ENCODE peak calls at places on chromosomes 1 and 21, in five cellular contexts. R, Y, L, M and U are unnamed samples.

GRCh38 chr1:81144240-81144639 is 656.5 kb upstream of the ADGRL2 start:
- DNase-seq in L (no peak), M (no peak), Y (no peak), R (no peak), U (no peak)

GRCh38 chr1:21779613-21780521 is 3.1 kb downstream of the USP48 start:
- DNase-seq in R (no peak), M (no peak), L (no peak), Y (no peak), U (no peak)

GRCh38 chr1:9328201-9328600 is 35.5 kb downstream of the SPSB1 start:
- DNase-seq in Y (no peak), R (no peak), M (no peak), L (no peak), U (no peak)

GRCh38 chr1:236465959-236466303 is 57.9 kb upstream of the LGALS8 start:
- DNase-seq in R (no peak), Y (no peak), M (no peak), L (no peak), U (no peak)

GRCh38 chr1:180521474-180522203 is 19.3 kb upstream of the ACBD6 start:
- DNase-seq in L (peak), R (no peak), M (no peak), Y (no peak), U (no peak)

GRCh38 chr1:88457197-88457596 is 226.9 kb upstream of the PKN2 start:
- DNase-seq in M (no peak), Y (no peak), R (no peak), L (no peak), U (no peak)

GRCh38 chr1:75258351-75258750 is 124.2 kb downstream of the LHX8 start:
- DNase-seq in M (no peak), R (no peak), Y (no peak), L (no peak), U (no peak)

GRCh38 chr1:215704089-215704860 is 137.2 kb downstream of the KCTD3 start:
- DNase-seq in L (peak), R (no peak), Y (peak), M (no peak), U (no peak)

GRCh38 chr1:115710859-115711624 is 57.5 kb downstream of the CASQ2 start:
- DNase-seq in M (no peak), L (no peak), R (no peak), Y (no peak), U (no peak)

GRCh38 chr21:35565204-35565611 is 495.1 kb downstream of the SETD4 start:
- DNase-seq in L (peak), R (no peak), M (no peak), Y (peak), U (no peak)

GRCh38 chr21:35372201-35372600 is 323.1 kb upstream of the RUNX1 start:
- DNase-seq in L (no peak), M (no peak), Y (no peak), R (no peak), U (no peak)

GRCh38 chr1:47758341-47759237 is 238.6 kb downstream of the TRABD2B start:
- DNase-seq in Y (peak), L (no peak), M (no peak), R (no peak), U (no peak)

GRCh38 chr1:38528600-38528999 is 331.0 kb downstream of the RRAGC start:
- DNase-seq in M (no peak), Y (no peak), R (no peak), L (no peak), U (no peak)

GRCh38 chr1:111747282-111747734 is 8.1 kb upstream of the INKA2 start:
- DNase-seq in L (peak), M (no peak), Y (peak), R (no peak), U (peak)

GRCh38 chr1:193185861-193186714 is at the start of gene B3GALT2:
- DNase-seq in Y (peak), M (peak), L (no peak), R (no peak), U (no peak)

GRCh38 chr1:55071477-55071876 is 32.1 kb downstream of the PCSK9 start:
- DNase-seq in M (no peak), L (peak), Y (peak), R (no peak), U (peak)

GRCh38 chr1:181704556-181704955 is 221.2 kb downstream of the CACNA1E start:
- DNase-seq in Y (no peak), L (no peak), R (no peak), M (no peak), U (no peak)

GRCh38 chr1:37753473-37754321 is 11.2 kb downstream of the EPHA10 start:
- DNase-seq in Y (no peak), M (no peak), R (no peak), L (no peak), U (no peak)

GRCh38 chr1:191709215-191709614 is 449.0 kb upstream of the RGS18 start:
- DNase-seq in L (no peak), M (no peak), Y (no peak), R (no peak), U (no peak)

GRCh38 chr21:43864806-43865470 is at the start of gene AGPAT3:
- DNase-seq in R (no peak), L (no peak), Y (no peak), M (no peak), U (no peak)

GRCh38 chr1:24085007-24085406 is 26.9 kb downstream of the MYOM3 start:
- DNase-seq in Y (no peak), M (no peak), R (no peak), L (no peak), U (no peak)

GRCh38 chr1:25676488-25676887 is 59.9 kb downstream of the MAN1C1 start:
- DNase-seq in L (no peak), R (no peak), M (no peak), Y (no peak), U (no peak)

GRCh38 chr1:96487404-96487803 is 234.2 kb upstream of the PTBP2 start:
- DNase-seq in M (no peak), R (no peak), L (peak), Y (peak), U (no peak)

GRCh38 chr21:24290151-24290833 is 1317.0 kb downstream of the MRPL39 start:
- DNase-seq in Y (no peak), L (no peak), R (no peak), M (no peak), U (no peak)

GRCh38 chr1:222266223-222267215 is 281.4 kb downstream of the HHIPL2 start:
- DNase-seq in L (no peak), M (no peak), R (no peak), Y (no peak), U (no peak)

GRCh38 chr1:207455183-207455754 is 1.1 kb downstream of the CR2 start:
- DNase-seq in R (no peak), M (no peak), Y (no peak), L (no peak), U (no peak)

GRCh38 chr1:66944330-66945274 is 19.8 kb downstream of the MIER1 start:
- DNase-seq in Y (peak), R (peak), L (peak), M (no peak), U (peak)

GRCh38 chr1:147336290-147336689 is 93.8 kb downstream of the CHD1L start:
- DNase-seq in L (no peak), M (no peak), R (no peak), Y (no peak), U (no peak)

GRCh38 chr1:150272379-150272840 is at the start of gene C1orf54:
- DNase-seq in M (no peak), L (no peak), Y (peak), R (no peak), U (peak)

GRCh38 chr1:5577255-5578040 is 414.8 kb downstream of the NPHP4 start:
- DNase-seq in L (no peak), R (no peak), Y (no peak), M (no peak), U (no peak)

GRCh38 chr1:9787702-9788101 is 36.1 kb downstream of the CLSTN1 start:
- DNase-seq in M (no peak), L (no peak), R (no peak), Y (no peak), U (no peak)

GRCh38 chr1:195618287-195618686 is 990.0 kb downstream of the KCNT2 start:
- DNase-seq in M (no peak), Y (no peak), L (no peak), R (no peak), U (no peak)

GRCh38 chr1:20423169-20423795 is 62.7 kb downstream of the CAMK2N1 start:
- DNase-seq in R (no peak), Y (no peak), M (no peak), L (no peak), U (no peak)

GRCh38 chr1:15011160-15011559 is 142.4 kb upstream of the TMEM51 start:
- DNase-seq in Y (no peak), M (no peak), L (no peak), R (no peak), U (no peak)

GRCh38 chr1:203754455-203754864 is 10.5 kb upstream of the LAX1 start:
- DNase-seq in R (no peak), M (no peak), L (no peak), Y (no peak), U (no peak)

GRCh38 chr21:45281411-45282282 is 6.0 kb downstream of the POFUT2 start:
- DNase-seq in M (no peak), Y (no peak), R (no peak), L (no peak), U (no peak)

GRCh38 chr1:21174230-21174629 is 2.5 kb downstream of the EIF4G3 start:
- DNase-seq in M (no peak), Y (no peak), L (no peak), R (no peak), U (no peak)

GRCh38 chr21:28615276-28615675 is 377.4 kb downstream of the LTN1 start:
- DNase-seq in Y (peak), M (no peak), R (peak), L (no peak), U (no peak)